ENCODE peak calls at places on chromosomes 16 and 17, in four cellular contexts. One of them, this sample, is unnamed.

GRCh38 chr17:70137451-70138230 is 31.7 kb upstream of the KCNJ2 start:
- DNase-seq in ACHN: peak
- DNase-seq in foreskin fibroblast: peak
- DNase-seq in NCI-H187: no peak
- DNase-seq in this sample: peak

GRCh38 chr17:44922746-44923470 is 7.6 kb upstream of the GFAP start:
- DNase-seq in ACHN: no peak
- DNase-seq in foreskin fibroblast: no peak
- DNase-seq in NCI-H187: no peak
- DNase-seq in this sample: no peak

GRCh38 chr17:4073983-4074830 is 68.6 kb downstream of the ZZEF1 start:
- DNase-seq in ACHN: no peak
- DNase-seq in foreskin fibroblast: no peak
- DNase-seq in NCI-H187: no peak
- DNase-seq in this sample: no peak

GRCh38 chr16:30948956-30949654 is at the start of gene ORAI3:
- DNase-seq in ACHN: peak
- DNase-seq in foreskin fibroblast: peak
- DNase-seq in NCI-H187: no peak
- DNase-seq in this sample: no peak

GRCh38 chr17:48997827-48998556 is 807 bp downstream of the IGF2BP1 start:
- DNase-seq in ACHN: no peak
- DNase-seq in foreskin fibroblast: peak
- DNase-seq in NCI-H187: no peak
- DNase-seq in this sample: no peak

GRCh38 chr16:72291531-72291981 is 119.6 kb upstream of the PMFBP1 start:
- DNase-seq in ACHN: peak
- DNase-seq in foreskin fibroblast: peak
- DNase-seq in NCI-H187: no peak
- DNase-seq in this sample: no peak

GRCh38 chr17:9330903-9331272 is 244.7 kb downstream of the STX8 start:
- DNase-seq in ACHN: no peak
- DNase-seq in foreskin fibroblast: no peak
- DNase-seq in NCI-H187: no peak
- DNase-seq in this sample: no peak

GRCh38 chr17:65297384-65297783 is 160.2 kb downstream of the RGS9 start:
- DNase-seq in ACHN: no peak
- DNase-seq in foreskin fibroblast: peak
- DNase-seq in NCI-H187: no peak
- DNase-seq in this sample: no peak

GRCh38 chr17:1087381-1088241 is 90.7 kb downstream of the TIMM22 start:
- DNase-seq in ACHN: no peak
- DNase-seq in foreskin fibroblast: peak
- DNase-seq in NCI-H187: no peak
- DNase-seq in this sample: peak

GRCh38 chr17:82876602-82877391 is 37.0 kb upstream of the ZNF750 start:
- DNase-seq in ACHN: no peak
- DNase-seq in foreskin fibroblast: peak
- DNase-seq in NCI-H187: peak
- DNase-seq in this sample: peak

GRCh38 chr16:12690024-12690423 is 113.7 kb downstream of the CPPED1 start:
- DNase-seq in ACHN: no peak
- DNase-seq in foreskin fibroblast: no peak
- DNase-seq in NCI-H187: no peak
- DNase-seq in this sample: no peak

GRCh38 chr16:56787185-56787584 is 57.3 kb downstream of the NUP93 start:
- DNase-seq in ACHN: no peak
- DNase-seq in foreskin fibroblast: no peak
- DNase-seq in NCI-H187: no peak
- DNase-seq in this sample: no peak

GRCh38 chr16:84227548-84227947 is 12.3 kb downstream of the KCNG4 start:
- DNase-seq in ACHN: no peak
- DNase-seq in foreskin fibroblast: no peak
- DNase-seq in NCI-H187: no peak
- DNase-seq in this sample: no peak

GRCh38 chr16:70475054-70475871 is 20.9 kb downstream of the FCSK start:
- DNase-seq in ACHN: no peak
- DNase-seq in foreskin fibroblast: no peak
- DNase-seq in NCI-H187: no peak
- DNase-seq in this sample: no peak

GRCh38 chr16:4927661-4928060 is 9.3 kb downstream of the PPL start:
- DNase-seq in ACHN: no peak
- DNase-seq in foreskin fibroblast: no peak
- DNase-seq in NCI-H187: no peak
- DNase-seq in this sample: no peak

GRCh38 chr17:38418693-38419507 is 9.4 kb upstream of the ARHGAP23 start:
- DNase-seq in ACHN: no peak
- DNase-seq in foreskin fibroblast: peak
- DNase-seq in NCI-H187: no peak
- DNase-seq in this sample: no peak

GRCh38 chr16:49698416-49698815 is 157.5 kb downstream of the ZNF423 start:
- DNase-seq in ACHN: no peak
- DNase-seq in foreskin fibroblast: no peak
- DNase-seq in NCI-H187: no peak
- DNase-seq in this sample: no peak

GRCh38 chr16:58044266-58045019 is 18.9 kb downstream of the MMP15 start:
- DNase-seq in ACHN: no peak
- DNase-seq in foreskin fibroblast: no peak
- DNase-seq in NCI-H187: no peak
- DNase-seq in this sample: no peak

GRCh38 chr17:50934672-50935200 is 68.6 kb upstream of the TOB1 start:
- DNase-seq in ACHN: no peak
- DNase-seq in foreskin fibroblast: no peak
- DNase-seq in NCI-H187: peak
- DNase-seq in this sample: no peak

GRCh38 chr16:80744856-80745255 is 59.5 kb downstream of the CDYL2 start:
- DNase-seq in ACHN: no peak
- DNase-seq in foreskin fibroblast: no peak
- DNase-seq in NCI-H187: no peak
- DNase-seq in this sample: no peak

GRCh38 chr17:35361027-35361426 is 12.4 kb downstream of the SLFN11 start:
- DNase-seq in ACHN: no peak
- DNase-seq in foreskin fibroblast: no peak
- DNase-seq in NCI-H187: no peak
- DNase-seq in this sample: no peak

GRCh38 chr17:83124871-83125514 is 45.6 kb downstream of the METRNL start:
- DNase-seq in ACHN: no peak
- DNase-seq in foreskin fibroblast: no peak
- DNase-seq in NCI-H187: no peak
- DNase-seq in this sample: no peak

GRCh38 chr16:11273721-11274324 is 394 bp upstream of the PRM3 start:
- DNase-seq in ACHN: no peak
- DNase-seq in foreskin fibroblast: peak
- DNase-seq in NCI-H187: no peak
- DNase-seq in this sample: no peak

GRCh38 chr16:54107803-54108202 is 178.8 kb downstream of the IRX3 start:
- DNase-seq in ACHN: no peak
- DNase-seq in foreskin fibroblast: no peak
- DNase-seq in NCI-H187: no peak
- DNase-seq in this sample: no peak

GRCh38 chr16:4801962-4802658 is at the start of gene ROGDI:
- DNase-seq in ACHN: peak
- DNase-seq in foreskin fibroblast: peak
- DNase-seq in NCI-H187: peak
- DNase-seq in this sample: peak

GRCh38 chr17:82596837-82597672 is 51.2 kb downstream of the WDR45B start:
- DNase-seq in ACHN: no peak
- DNase-seq in foreskin fibroblast: no peak
- DNase-seq in NCI-H187: no peak
- DNase-seq in this sample: no peak

GRCh38 chr17:83041305-83041704 is 38.1 kb upstream of the METRNL start:
- DNase-seq in ACHN: peak
- DNase-seq in foreskin fibroblast: no peak
- DNase-seq in NCI-H187: no peak
- DNase-seq in this sample: no peak

GRCh38 chr17:42233148-42233547 is 38.9 kb upstream of the GHDC start:
- DNase-seq in ACHN: no peak
- DNase-seq in foreskin fibroblast: peak
- DNase-seq in NCI-H187: no peak
- DNase-seq in this sample: no peak

GRCh38 chr16:4572715-4573114 is 16.6 kb downstream of the C16orf96 start:
- DNase-seq in ACHN: no peak
- DNase-seq in foreskin fibroblast: peak
- DNase-seq in NCI-H187: no peak
- DNase-seq in this sample: no peak

GRCh38 chr17:48641541-48642058 is 15.4 kb upstream of the HOXB9 start:
- DNase-seq in ACHN: no peak
- DNase-seq in foreskin fibroblast: no peak
- DNase-seq in NCI-H187: no peak
- DNase-seq in this sample: no peak

GRCh38 chr17:44581868-44582267 is 24.6 kb downstream of the FZD2 start:
- DNase-seq in ACHN: peak
- DNase-seq in foreskin fibroblast: peak
- DNase-seq in NCI-H187: no peak
- DNase-seq in this sample: no peak